ENCODE peak calls at places on chromosomes 11 and 22, in eight cellular contexts. One of them, this sample, is unnamed.

GRCh38 chr11:72239296-72239848 is 4.6 kb downstream of the PHOX2A start:
- DNase-seq in RWPE1: peak
- DNase-seq in substantia nigra: no peak
- DNase-seq in brain microvascular endothelial cell: no peak
- DNase-seq in hepatocyte: peak
- DNase-seq in left ventricle myocardium inferior: peak
- DNase-seq in spleen: peak
- DNase-seq in pancreas: peak
- DNase-seq in this sample: no peak

GRCh38 chr11:73454987-73455386 is 78.8 kb downstream of the RELT start:
- DNase-seq in RWPE1: no peak
- DNase-seq in substantia nigra: peak
- DNase-seq in brain microvascular endothelial cell: no peak
- DNase-seq in hepatocyte: no peak
- DNase-seq in left ventricle myocardium inferior: no peak
- DNase-seq in spleen: peak
- DNase-seq in pancreas: no peak
- DNase-seq in this sample: no peak

GRCh38 chr11:68271781-68272608 is at the start of gene C11orf24:
- DNase-seq in RWPE1: peak
- DNase-seq in substantia nigra: peak
- DNase-seq in brain microvascular endothelial cell: peak
- DNase-seq in hepatocyte: peak
- DNase-seq in left ventricle myocardium inferior: peak
- DNase-seq in spleen: peak
- DNase-seq in pancreas: peak
- DNase-seq in this sample: peak

GRCh38 chr11:45847908-45848316 is 637 bp downstream of the CRY2 start:
- DNase-seq in RWPE1: peak
- DNase-seq in substantia nigra: no peak
- DNase-seq in brain microvascular endothelial cell: peak
- DNase-seq in hepatocyte: peak
- DNase-seq in left ventricle myocardium inferior: peak
- DNase-seq in spleen: peak
- DNase-seq in pancreas: peak
- DNase-seq in this sample: peak

GRCh38 chr11:106457727-106458126 is 380.3 kb downstream of the AASDHPPT start:
- DNase-seq in RWPE1: peak
- DNase-seq in substantia nigra: no peak
- DNase-seq in brain microvascular endothelial cell: peak
- DNase-seq in hepatocyte: no peak
- DNase-seq in left ventricle myocardium inferior: no peak
- DNase-seq in spleen: no peak
- DNase-seq in pancreas: no peak
- DNase-seq in this sample: no peak

GRCh38 chr11:115247404-115247803 is 256.8 kb downstream of the CADM1 start:
- DNase-seq in RWPE1: no peak
- DNase-seq in substantia nigra: no peak
- DNase-seq in brain microvascular endothelial cell: no peak
- DNase-seq in hepatocyte: no peak
- DNase-seq in left ventricle myocardium inferior: no peak
- DNase-seq in spleen: no peak
- DNase-seq in pancreas: no peak
- DNase-seq in this sample: no peak

GRCh38 chr22:46792841-46793261 is 30.4 kb downstream of the TBC1D22A start:
- DNase-seq in RWPE1: no peak
- DNase-seq in substantia nigra: no peak
- DNase-seq in brain microvascular endothelial cell: no peak
- DNase-seq in hepatocyte: no peak
- DNase-seq in left ventricle myocardium inferior: no peak
- DNase-seq in spleen: peak
- DNase-seq in pancreas: no peak
- DNase-seq in this sample: no peak

GRCh38 chr11:66221726-66222236 is 46.7 kb upstream of the RAB1B start:
- DNase-seq in RWPE1: no peak
- DNase-seq in substantia nigra: no peak
- DNase-seq in brain microvascular endothelial cell: no peak
- DNase-seq in hepatocyte: no peak
- DNase-seq in left ventricle myocardium inferior: no peak
- DNase-seq in spleen: peak
- DNase-seq in pancreas: no peak
- DNase-seq in this sample: no peak

GRCh38 chr11:64856382-64857227 is 12.2 kb upstream of the CDC42BPG start:
- DNase-seq in RWPE1: peak
- DNase-seq in substantia nigra: peak
- DNase-seq in brain microvascular endothelial cell: peak
- DNase-seq in hepatocyte: peak
- DNase-seq in left ventricle myocardium inferior: no peak
- DNase-seq in spleen: no peak
- DNase-seq in pancreas: no peak
- DNase-seq in this sample: peak

GRCh38 chr11:128365044-128365443 is 222.3 kb downstream of the ETS1 start:
- DNase-seq in RWPE1: peak
- DNase-seq in substantia nigra: no peak
- DNase-seq in brain microvascular endothelial cell: peak
- DNase-seq in hepatocyte: peak
- DNase-seq in left ventricle myocardium inferior: no peak
- DNase-seq in spleen: no peak
- DNase-seq in pancreas: no peak
- DNase-seq in this sample: peak

GRCh38 chr11:82191690-82192089 is 542.0 kb downstream of the FAM181B start:
- DNase-seq in RWPE1: no peak
- DNase-seq in substantia nigra: no peak
- DNase-seq in brain microvascular endothelial cell: no peak
- DNase-seq in hepatocyte: no peak
- DNase-seq in left ventricle myocardium inferior: no peak
- DNase-seq in spleen: no peak
- DNase-seq in pancreas: no peak
- DNase-seq in this sample: no peak

GRCh38 chr11:87597696-87598095 is 560.0 kb downstream of the TMEM135 start:
- DNase-seq in RWPE1: no peak
- DNase-seq in substantia nigra: no peak
- DNase-seq in brain microvascular endothelial cell: no peak
- DNase-seq in hepatocyte: no peak
- DNase-seq in left ventricle myocardium inferior: no peak
- DNase-seq in spleen: no peak
- DNase-seq in pancreas: no peak
- DNase-seq in this sample: no peak

GRCh38 chr11:64234840-64235379 is 526 bp downstream of the VEGFB start:
- DNase-seq in RWPE1: no peak
- DNase-seq in substantia nigra: no peak
- DNase-seq in brain microvascular endothelial cell: no peak
- DNase-seq in hepatocyte: peak
- DNase-seq in left ventricle myocardium inferior: peak
- DNase-seq in spleen: peak
- DNase-seq in pancreas: peak
- DNase-seq in this sample: peak

GRCh38 chr22:28032896-28033295 is 113.8 kb upstream of the PITPNB start:
- DNase-seq in RWPE1: no peak
- DNase-seq in substantia nigra: no peak
- DNase-seq in brain microvascular endothelial cell: no peak
- DNase-seq in hepatocyte: no peak
- DNase-seq in left ventricle myocardium inferior: no peak
- DNase-seq in spleen: no peak
- DNase-seq in pancreas: no peak
- DNase-seq in this sample: no peak

GRCh38 chr22:28031383-28031922 is 112.4 kb upstream of the PITPNB start:
- DNase-seq in RWPE1: no peak
- DNase-seq in substantia nigra: no peak
- DNase-seq in brain microvascular endothelial cell: no peak
- DNase-seq in hepatocyte: no peak
- DNase-seq in left ventricle myocardium inferior: no peak
- DNase-seq in spleen: peak
- DNase-seq in pancreas: no peak
- DNase-seq in this sample: no peak

GRCh38 chr22:28034760-28035401 is 115.8 kb upstream of the PITPNB start:
- DNase-seq in RWPE1: no peak
- DNase-seq in substantia nigra: peak
- DNase-seq in brain microvascular endothelial cell: peak
- DNase-seq in hepatocyte: peak
- DNase-seq in left ventricle myocardium inferior: peak
- DNase-seq in spleen: peak
- DNase-seq in pancreas: no peak
- DNase-seq in this sample: no peak

GRCh38 chr22:28030442-28030841 is 111.4 kb upstream of the PITPNB start:
- DNase-seq in RWPE1: no peak
- DNase-seq in substantia nigra: no peak
- DNase-seq in brain microvascular endothelial cell: no peak
- DNase-seq in hepatocyte: no peak
- DNase-seq in left ventricle myocardium inferior: no peak
- DNase-seq in spleen: peak
- DNase-seq in pancreas: no peak
- DNase-seq in this sample: no peak

DNA sequence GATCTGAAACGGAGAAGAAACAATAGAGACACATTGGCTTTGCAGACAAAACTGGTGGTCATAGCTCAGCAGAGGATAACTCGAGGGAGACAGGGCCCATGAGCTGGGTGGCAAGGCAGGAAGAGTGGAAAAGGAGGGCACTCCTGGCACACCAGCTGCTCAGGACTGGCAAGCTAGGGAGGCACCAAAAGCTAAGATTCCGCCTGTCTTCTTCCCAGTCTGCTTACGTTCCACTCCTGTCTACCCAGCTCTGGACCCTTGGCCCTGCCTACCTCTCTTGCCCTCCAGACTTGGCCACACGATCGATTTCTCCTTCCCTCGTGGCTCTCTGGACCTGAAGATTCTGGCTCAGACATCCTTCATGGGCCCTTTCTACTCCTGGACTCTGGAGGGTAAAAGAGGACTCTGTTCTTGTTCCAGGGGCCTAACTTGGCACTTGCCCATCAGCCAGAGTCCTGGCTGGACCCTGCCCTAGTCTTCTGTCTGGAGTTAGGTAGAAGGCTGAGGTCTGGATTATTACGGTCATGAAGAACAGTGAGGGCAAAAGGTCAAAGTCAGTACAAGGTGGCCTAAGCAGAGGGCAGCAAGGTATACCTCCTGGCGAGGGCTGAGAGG is 115.2 kb upstream of the PITPNB start:
- DNase-seq in RWPE1: no peak
- DNase-seq in substantia nigra: no peak
- DNase-seq in brain microvascular endothelial cell: no peak
- DNase-seq in hepatocyte: no peak
- DNase-seq in left ventricle myocardium inferior: no peak
- DNase-seq in spleen: peak
- DNase-seq in pancreas: no peak
- DNase-seq in this sample: no peak
- H3K27ac ChIP-seq in RWPE1: peak
- H3K27ac ChIP-seq in substantia nigra: peak
- H3K27ac ChIP-seq in brain microvascular endothelial cell: no peak
- H3K27ac ChIP-seq in hepatocyte: peak
- H3K27ac ChIP-seq in left ventricle myocardium inferior: peak
- H3K27ac ChIP-seq in spleen: peak
- H3K27ac ChIP-seq in pancreas: peak
- H3K27ac ChIP-seq in this sample: no peak

GRCh38 chr11:57793711-57794110 is 32.1 kb downstream of the CTNND1 start:
- DNase-seq in RWPE1: no peak
- DNase-seq in substantia nigra: no peak
- DNase-seq in brain microvascular endothelial cell: no peak
- DNase-seq in hepatocyte: no peak
- DNase-seq in left ventricle myocardium inferior: no peak
- DNase-seq in spleen: no peak
- DNase-seq in pancreas: no peak
- DNase-seq in this sample: no peak

GRCh38 chr11:57800444-57801184 is 39.0 kb downstream of the CTNND1 start:
- DNase-seq in RWPE1: peak
- DNase-seq in substantia nigra: peak
- DNase-seq in brain microvascular endothelial cell: peak
- DNase-seq in hepatocyte: peak
- DNase-seq in left ventricle myocardium inferior: no peak
- DNase-seq in spleen: no peak
- DNase-seq in pancreas: peak
- DNase-seq in this sample: peak

GRCh38 chr11:57802411-57802810 is 40.8 kb downstream of the CTNND1 start:
- DNase-seq in RWPE1: no peak
- DNase-seq in substantia nigra: no peak
- DNase-seq in brain microvascular endothelial cell: no peak
- DNase-seq in hepatocyte: no peak
- DNase-seq in left ventricle myocardium inferior: no peak
- DNase-seq in spleen: no peak
- DNase-seq in pancreas: no peak
- DNase-seq in this sample: no peak

GRCh38 chr11:57801185-57801490 is 39.5 kb downstream of the CTNND1 start:
- DNase-seq in RWPE1: no peak
- DNase-seq in substantia nigra: no peak
- DNase-seq in brain microvascular endothelial cell: no peak
- DNase-seq in hepatocyte: no peak
- DNase-seq in left ventricle myocardium inferior: no peak
- DNase-seq in spleen: no peak
- DNase-seq in pancreas: no peak
- DNase-seq in this sample: no peak

DNA sequence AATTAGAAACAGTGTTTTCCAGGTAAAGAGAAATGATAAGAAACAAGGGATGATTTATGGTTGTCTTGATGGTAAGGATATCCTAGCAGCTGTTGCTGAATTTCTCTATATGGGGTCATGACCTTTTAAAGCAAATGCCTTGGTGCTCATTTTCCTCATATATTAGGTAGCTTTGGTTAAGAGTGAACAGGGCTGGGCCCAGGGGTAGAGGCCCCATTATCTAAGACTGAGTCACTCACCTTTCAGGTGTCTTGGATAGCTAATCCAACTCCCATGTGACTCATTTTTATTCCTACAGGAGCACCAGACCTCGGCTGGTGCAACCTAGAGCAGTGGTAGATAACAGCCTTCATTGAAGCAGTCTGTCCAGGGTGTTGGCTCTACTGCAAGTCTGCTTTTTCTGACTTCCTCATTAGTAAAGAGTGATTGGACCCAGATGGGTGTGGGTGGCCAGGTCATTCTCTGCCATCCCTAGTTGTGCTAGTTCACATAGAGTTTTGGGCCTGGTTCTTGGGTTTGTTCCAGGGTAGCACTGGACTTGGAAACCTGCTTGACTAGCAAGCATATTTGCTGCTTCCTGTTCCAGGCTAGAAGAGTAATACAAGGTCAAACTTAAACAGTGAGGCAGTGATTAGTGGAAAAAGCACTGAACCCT is 37.4 kb downstream of the CTNND1 start:
- DNase-seq in RWPE1: peak
- DNase-seq in substantia nigra: no peak
- DNase-seq in brain microvascular endothelial cell: no peak
- DNase-seq in hepatocyte: peak
- DNase-seq in left ventricle myocardium inferior: no peak
- DNase-seq in spleen: no peak
- DNase-seq in pancreas: peak
- DNase-seq in this sample: no peak
- H3K27ac ChIP-seq in RWPE1: peak
- H3K27ac ChIP-seq in substantia nigra: peak
- H3K27ac ChIP-seq in brain microvascular endothelial cell: no peak
- H3K27ac ChIP-seq in hepatocyte: peak
- H3K27ac ChIP-seq in left ventricle myocardium inferior: peak
- H3K27ac ChIP-seq in spleen: peak
- H3K27ac ChIP-seq in pancreas: peak
- H3K27ac ChIP-seq in this sample: no peak

GRCh38 chr22:45229181-45229580 is 11.5 kb downstream of the KIAA0930 start:
- DNase-seq in RWPE1: no peak
- DNase-seq in substantia nigra: no peak
- DNase-seq in brain microvascular endothelial cell: no peak
- DNase-seq in hepatocyte: no peak
- DNase-seq in left ventricle myocardium inferior: no peak
- DNase-seq in spleen: no peak
- DNase-seq in pancreas: no peak
- DNase-seq in this sample: no peak
- H3K27ac ChIP-seq in RWPE1: peak
- H3K27ac ChIP-seq in substantia nigra: no peak
- H3K27ac ChIP-seq in brain microvascular endothelial cell: no peak
- H3K27ac ChIP-seq in hepatocyte: no peak
- H3K27ac ChIP-seq in left ventricle myocardium inferior: no peak
- H3K27ac ChIP-seq in spleen: peak
- H3K27ac ChIP-seq in pancreas: no peak
- H3K27ac ChIP-seq in this sample: no peak

GRCh38 chr11:109783842-109784241 is 309.4 kb upstream of the ZC3H12C start:
- DNase-seq in RWPE1: no peak
- DNase-seq in substantia nigra: no peak
- DNase-seq in brain microvascular endothelial cell: no peak
- DNase-seq in hepatocyte: no peak
- DNase-seq in left ventricle myocardium inferior: no peak
- DNase-seq in spleen: no peak
- DNase-seq in pancreas: no peak
- DNase-seq in this sample: no peak
- H3K27ac ChIP-seq in RWPE1: no peak
- H3K27ac ChIP-seq in substantia nigra: no peak
- H3K27ac ChIP-seq in brain microvascular endothelial cell: no peak
- H3K27ac ChIP-seq in hepatocyte: no peak
- H3K27ac ChIP-seq in left ventricle myocardium inferior: no peak
- H3K27ac ChIP-seq in spleen: no peak
- H3K27ac ChIP-seq in pancreas: no peak
- H3K27ac ChIP-seq in this sample: no peak